ENCODE peak calls at places on chromosomes 5 and 9, in ten cellular contexts. G is NCI-H524 treated with DMSO at 0.1 percent for 48 hours; A is activated effector memory CD4-positive, alpha-beta T cell treated with Interleukin-2 at 50 U/mL for 16 hours; Z is SW 1271; S is RCC 7860; X is T-helper 17 cell; H is body of pancreas; K is natural killer cell treated with Interleukin-12 subunit alpha and Interleukin-12 subunit beta and Interleukin-15 and Interleukin-18, amount 100 ng/mL, for 72 hours; V is stimulated activated CD4-positive, alpha-beta T cell treated with anti-CD3 and anti-CD28 coated beads, Interleukin-2, amount 100 ng/mL, for 48 hours; I is NCI-H2107. R is an unnamed sample.

GRCh38 chr5:1762121-1762877 is 37.3 kb downstream of the MRPL36 start:
- DNase-seq in I (no peak), X (no peak), S (no peak), K (no peak), A (no peak), V (no peak), H (no peak), G (no peak), Z (no peak), R (no peak)

GRCh38 chr5:1545126-1545797 is 21.5 kb upstream of the LPCAT1 start:
- DNase-seq in Z (no peak), V (no peak), H (no peak), X (no peak), I (no peak), A (no peak), K (no peak), S (no peak), G (no peak), R (no peak)

GRCh38 chr9:137085918-137086530 is 761 bp upstream of the MAN1B1 start:
- DNase-seq in V (peak), Z (no peak), S (peak), X (no peak), A (peak), I (no peak), G (no peak), K (no peak), H (peak), R (peak)

GRCh38 chr9:21770877-21771560 is 31.4 kb upstream of the MTAP start:
- DNase-seq in Z (no peak), H (no peak), I (no peak), G (no peak), A (no peak), K (no peak), S (peak), V (no peak), X (no peak), R (no peak)

GRCh38 chr5:179325296-179326031 is 19.8 kb downstream of the ADAMTS2 start:
- DNase-seq in V (no peak), G (no peak), K (peak), I (no peak), Z (no peak), S (no peak), X (no peak), A (no peak), H (no peak), R (no peak)

GRCh38 chr9:69718218-69718617 is 41.6 kb downstream of the PTAR1 start:
- DNase-seq in G (no peak), H (no peak), A (no peak), Z (no peak), I (no peak), X (no peak), K (no peak), V (no peak), S (no peak), R (no peak)

GRCh38 chr5:107032629-107033028 is 638.1 kb downstream of the EFNA5 start:
- DNase-seq in H (no peak), G (no peak), V (no peak), I (no peak), S (no peak), X (no peak), Z (no peak), K (no peak), A (no peak), R (no peak)

GRCh38 chr9:98625728-98626127 is 83.0 kb downstream of the GABBR2 start:
- DNase-seq in H (no peak), G (no peak), I (no peak), K (no peak), A (no peak), S (no peak), V (no peak), Z (no peak), X (no peak), R (no peak)

GRCh38 chr5:880816-881550 is 11.6 kb downstream of the BRD9 start:
- DNase-seq in A (no peak), G (no peak), V (no peak), X (no peak), H (no peak), I (no peak), S (no peak), Z (no peak), K (no peak), R (no peak)

GRCh38 chr5:177402271-177403043 is 2.0 kb upstream of the PFN3 start:
- DNase-seq in S (peak), H (peak), K (no peak), I (peak), Z (peak), G (peak), V (peak), X (peak), A (peak), R (peak)

GRCh38 chr9:3887121-3887797 is 361.5 kb upstream of the RFX3 start:
- DNase-seq in S (no peak), X (no peak), A (no peak), G (no peak), H (no peak), Z (no peak), K (no peak), I (peak), V (no peak), R (no peak)

GRCh38 chr5:107887587-107887986 is 216.8 kb upstream of the EFNA5 start:
- DNase-seq in S (no peak), A (no peak), V (no peak), I (no peak), K (no peak), G (no peak), H (no peak), X (no peak), Z (no peak), R (no peak)

GRCh38 chr5:68872088-68872842 is 221.5 kb upstream of the SLC30A5 start:
- DNase-seq in V (no peak), K (no peak), G (peak), Z (no peak), H (no peak), S (no peak), I (no peak), A (no peak), X (no peak), R (no peak)

GRCh38 chr5:6676702-6677101 is 36.5 kb upstream of the TENT4A start:
- DNase-seq in Z (no peak), G (no peak), A (no peak), S (peak), K (no peak), H (no peak), I (no peak), V (no peak), X (no peak), R (no peak)

GRCh38 chr9:91445135-91445534 is 21.5 kb upstream of the NFIL3 start:
- DNase-seq in S (no peak), A (no peak), X (no peak), Z (no peak), G (no peak), V (no peak), K (no peak), I (no peak), H (no peak), R (no peak)

GRCh38 chr5:139416651-139417050 is 12.8 kb upstream of the SPATA24 start:
- DNase-seq in S (no peak), K (no peak), Z (no peak), A (no peak), X (no peak), G (no peak), V (no peak), H (no peak), I (no peak), R (no peak)

GRCh38 chr5:141356950-141357349 is 2.1 kb downstream of the PCDHGA4 start:
- DNase-seq in H (no peak), Z (no peak), X (no peak), A (no peak), K (no peak), I (no peak), S (no peak), V (no peak), G (no peak), R (no peak)

GRCh38 chr9:127887792-127888191 is 10.3 kb upstream of the AK1 start:
- DNase-seq in S (no peak), I (no peak), G (no peak), Z (no peak), V (no peak), A (no peak), X (no peak), K (peak), H (no peak), R (no peak)

GRCh38 chr5:158451983-158452710 is 593.2 kb upstream of the CLINT1 start:
- DNase-seq in I (no peak), S (no peak), V (no peak), K (no peak), H (no peak), Z (no peak), A (no peak), X (no peak), G (no peak), R (no peak)

GRCh38 chr5:107215581-107215980 is 455.2 kb downstream of the EFNA5 start:
- DNase-seq in G (no peak), S (no peak), V (no peak), Z (no peak), K (no peak), X (no peak), H (no peak), I (no peak), A (no peak), R (no peak)

GRCh38 chr5:159208508-159209437 is 580 bp downstream of the RNF145 start:
- DNase-seq in V (peak), G (no peak), X (no peak), A (peak), K (no peak), S (no peak), I (no peak), Z (no peak), H (peak), R (peak)

GRCh38 chr9:137437691-137438590 is 3.2 kb downstream of the ENTPD8 start:
- DNase-seq in H (no peak), X (peak), G (no peak), V (no peak), A (no peak), K (no peak), Z (no peak), I (no peak), S (no peak), R (no peak)

GRCh38 chr9:99057665-99058625 is 47.0 kb upstream of the TGFBR1 start:
- DNase-seq in S (peak), H (peak), A (peak), G (no peak), K (peak), V (peak), X (no peak), I (no peak), Z (no peak), R (peak)

GRCh38 chr5:145947581-145947980 is 11.2 kb downstream of the SH3RF2 start:
- DNase-seq in X (no peak), A (no peak), G (no peak), I (no peak), S (no peak), K (no peak), V (no peak), H (no peak), Z (no peak), R (no peak)

GRCh38 chr5:66113160-66113559 is 30.9 kb upstream of the SREK1 start:
- DNase-seq in K (no peak), V (no peak), G (no peak), I (no peak), A (no peak), Z (no peak), H (no peak), X (no peak), S (peak), R (no peak)

GRCh38 chr9:126495411-126496180 is 118.1 kb upstream of the LMX1B start:
- DNase-seq in G (no peak), K (no peak), H (no peak), V (no peak), Z (no peak), I (no peak), X (no peak), A (no peak), S (no peak), R (no peak)

GRCh38 chr9:115775669-115776068 is 377.9 kb upstream of the PAPPA start:
- DNase-seq in K (no peak), X (no peak), I (no peak), G (no peak), V (no peak), Z (no peak), H (no peak), A (no peak), S (no peak), R (no peak)

GRCh38 chr5:166267907-166268306 is 2023.5 kb upstream of the WWC1 start:
- DNase-seq in H (no peak), V (no peak), K (no peak), Z (no peak), G (no peak), X (no peak), S (no peak), A (no peak), I (no peak), R (no peak)

GRCh38 chr5:52392321-52392720 is 395.4 kb upstream of the ITGA1 start:
- DNase-seq in S (no peak), V (no peak), H (no peak), G (peak), X (no peak), A (no peak), K (no peak), Z (no peak), I (no peak), R (no peak)

GRCh38 chr5:154325566-154325965 is 120.2 kb upstream of the SAP30L start:
- DNase-seq in K (no peak), A (no peak), G (no peak), H (no peak), X (no peak), S (no peak), Z (no peak), I (no peak), V (no peak), R (no peak)

GRCh38 chr9:32939576-32939975 is 61.9 kb downstream of the APTX start:
- DNase-seq in V (no peak), S (no peak), K (no peak), I (no peak), H (no peak), G (no peak), Z (no peak), X (no peak), A (no peak), R (no peak)

GRCh38 chr9:16286160-16286559 is 584.3 kb downstream of the BNC2 start:
- DNase-seq in K (no peak), V (no peak), X (no peak), A (no peak), I (no peak), H (no peak), Z (no peak), S (no peak), G (no peak), R (no peak)

GRCh38 chr5:81151546-81151945 is 81.6 kb upstream of the CKMT2 start:
- DNase-seq in A (no peak), K (no peak), S (no peak), V (no peak), H (no peak), I (no peak), Z (no peak), X (no peak), G (no peak), R (no peak)

GRCh38 chr5:36209664-36210063 is 32.1 kb downstream of the NADK2 start:
- DNase-seq in K (no peak), Z (no peak), X (no peak), I (no peak), A (no peak), H (no peak), G (no peak), S (no peak), V (no peak), R (no peak)

R was measured in testis.